ENCODE peak calls at places on chromosomes 1 and 21, in five cellular contexts. A, X, T, C and Z are unnamed samples.

GRCh38 chr1:167175901-167176300 is 44.8 kb upstream of the POU2F1 start:
- DNase-seq in A (no peak), X (no peak), T (no peak), C (no peak), Z (no peak)

GRCh38 chr1:54014009-54014629 is 3.9 kb downstream of the LDLRAD1 start:
- DNase-seq in A (no peak), X (no peak), T (no peak), C (no peak), Z (no peak)

GRCh38 chr1:206905295-206906164 is 8.3 kb downstream of the IL24 start:
- DNase-seq in A (no peak), X (no peak), T (no peak), C (no peak), Z (peak; percentile 79)

GRCh38 chr1:26019641-26020315 is 1.8 kb upstream of the EXTL1 start:
- DNase-seq in A (no peak), X (no peak), T (no peak), C (no peak), Z (no peak)

GRCh38 chr1:21022279-21023040 is 154.2 kb downstream of the EIF4G3 start:
- DNase-seq in A (no peak), X (peak; percentile 52), T (no peak), C (peak; percentile 56), Z (peak; percentile 89)

GRCh38 chr21:27033467-27033866 is 66.6 kb upstream of the ADAMTS5 start:
- DNase-seq in A (no peak), X (peak; percentile 24), T (no peak), C (no peak), Z (no peak)

GRCh38 chr1:57258616-57259330 is 165.1 kb downstream of the DAB1 start:
- DNase-seq in A (no peak), X (no peak), T (no peak), C (no peak), Z (no peak)

GRCh38 chr21:23401278-23401677 is 2206.0 kb downstream of the MRPL39 start:
- DNase-seq in A (no peak), X (peak; percentile 24), T (no peak), C (no peak), Z (peak; percentile 45)

GRCh38 chr1:47179988-47180563 is 9.8 kb downstream of the PDZK1IP1 start:
- DNase-seq in A (no peak), X (no peak), T (no peak), C (peak; percentile 43), Z (no peak)

GRCh38 chr21:44285547-44285992 is at the start of gene AIRE:
- DNase-seq in A (no peak), X (peak; percentile 10), T (no peak), C (no peak), Z (no peak)

GRCh38 chr21:27206368-27206982 is 239.6 kb upstream of the ADAMTS5 start:
- DNase-seq in A (no peak), X (no peak), T (no peak), C (no peak), Z (no peak)

GRCh38 chr1:201845331-201846083 is 16.6 kb downstream of the IPO9 start:
- DNase-seq in A (no peak), X (no peak), T (no peak), C (no peak), Z (no peak)

GRCh38 chr21:35048706-35049617 is at the start of gene RUNX1:
- DNase-seq in A (no peak), X (no peak), T (peak; percentile 56), C (peak; percentile 52), Z (no peak)

GRCh38 chr1:206771353-206771722 is 765 bp downstream of the IL19 start:
- DNase-seq in A (no peak), X (no peak), T (no peak), C (no peak), Z (no peak)

GRCh38 chr21:35375115-35375514 is 326.0 kb upstream of the RUNX1 start:
- DNase-seq in A (no peak), X (no peak), T (no peak), C (no peak), Z (no peak)

GRCh38 chr1:211829343-211830054 is 1.1 kb downstream of the LPGAT1 start:
- DNase-seq in A (peak; percentile 33), X (peak; percentile 53), T (no peak), C (no peak), Z (peak; percentile 12)

GRCh38 chr1:151171190-151171589 is 4.6 kb downstream of the TMOD4 start:
- DNase-seq in A (no peak), X (no peak), T (no peak), C (no peak), Z (no peak)

GRCh38 chr21:15199414-15199813 is 134.6 kb upstream of the NRIP1 start:
- DNase-seq in A (no peak), X (peak; percentile 60), T (no peak), C (no peak), Z (no peak)

GRCh38 chr21:18387994-18388393 is 15.6 kb downstream of the TMPRSS15 start:
- DNase-seq in A (no peak), X (no peak), T (no peak), C (no peak), Z (peak; percentile 12)

GRCh38 chr1:52599236-52599635 is 2.9 kb upstream of the GPX7 start:
- DNase-seq in A (no peak), X (no peak), T (no peak), C (no peak), Z (no peak)

GRCh38 chr1:111334169-111334568 is 43.5 kb downstream of the CHIA start:
- DNase-seq in A (no peak), X (peak; percentile 15), T (peak; percentile 25), C (peak; percentile 53), Z (peak; percentile 28)

GRCh38 chr1:45723248-45723930 is 27.1 kb downstream of the IPP start:
- DNase-seq in A (no peak), X (no peak), T (no peak), C (no peak), Z (no peak)

GRCh38 chr1:59819566-59820438 is 5.1 kb downstream of the HOOK1 start:
- DNase-seq in A (no peak), X (no peak), T (no peak), C (no peak), Z (no peak)

GRCh38 chr1:6423321-6423999 is 1.1 kb upstream of the ESPN start:
- DNase-seq in A (no peak), X (peak; percentile 30), T (peak; percentile 65), C (peak; percentile 83), Z (peak; percentile 60)
- H3K4me3 ChIP-seq in A (no peak overlapping the region), X (no peak overlapping the region), T (peak overlapping the region; percentile 46), C (no peak overlapping the region), Z (no peak overlapping the region)

DNA sequence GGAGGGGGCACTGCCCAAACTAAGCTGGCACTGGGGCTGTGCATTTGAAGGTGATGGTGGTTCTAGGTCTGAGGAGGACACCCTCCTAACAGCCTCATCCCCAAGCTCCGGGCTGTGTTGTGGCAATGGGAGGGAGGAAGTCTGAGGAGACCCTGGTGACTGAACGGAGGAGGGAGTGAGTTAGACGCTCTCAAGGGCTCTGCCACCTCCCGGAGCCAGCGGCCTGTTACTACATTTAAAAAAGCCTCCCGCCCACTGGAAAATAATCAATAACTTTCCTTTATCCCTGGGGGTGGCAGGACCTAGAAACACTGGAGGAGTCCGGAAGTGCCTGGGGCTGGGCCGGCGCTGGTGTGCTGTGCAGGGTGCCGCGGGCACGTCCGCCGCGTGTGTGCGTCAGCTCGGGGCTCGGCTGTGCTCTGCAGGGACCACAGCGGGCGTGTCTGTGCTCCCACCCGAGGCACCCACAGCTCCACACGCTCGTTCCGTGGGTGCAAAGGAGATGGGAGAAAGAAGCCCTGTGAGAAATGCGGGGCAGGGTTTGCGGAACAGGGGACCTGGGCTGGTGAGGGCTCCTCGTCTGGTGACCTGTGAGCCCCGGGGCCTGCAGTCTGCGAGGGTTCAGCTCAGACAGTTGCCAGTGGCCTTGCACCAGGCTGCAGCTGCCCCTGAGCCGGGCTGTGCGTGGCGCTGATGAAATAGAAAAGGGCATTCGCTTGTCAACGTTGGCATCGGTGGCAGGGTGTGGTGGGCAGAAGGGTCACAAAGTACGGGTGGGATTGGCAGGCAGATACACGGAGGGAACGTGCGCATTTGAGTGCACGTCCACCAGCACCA is 5.3 kb downstream of the SAMD11 start:
- DNase-seq in A (no peak), X (no peak), T (no peak), C (no peak), Z (peak; percentile 55)
- H3K4me1 ChIP-seq in A (peaks cover 14% of the 10 kb centered on the region), X (peaks cover 32% of the 10 kb centered on the region), T (peaks cover 8% of the 10 kb centered on the region), C (peaks cover 50% of the 10 kb centered on the region), Z (peaks cover 41% of the 10 kb centered on the region)

GRCh38 chr1:24321712-24322635 is 2.8 kb downstream of the GRHL3 start:
- DNase-seq in A (peak; percentile 47), X (no peak), T (peak; percentile 37), C (peak; percentile 63), Z (peak; percentile 72)

GRCh38 chr1:24324903-24325302 is 5.7 kb downstream of the GRHL3 start:
- DNase-seq in A (no peak), X (no peak), T (no peak), C (no peak), Z (no peak)

GRCh38 chr1:24323281-24323680 is 4.1 kb downstream of the GRHL3 start:
- DNase-seq in A (no peak), X (no peak), T (no peak), C (no peak), Z (no peak)

GRCh38 chr1:24321150-24321549 is 2.0 kb downstream of the GRHL3 start:
- DNase-seq in A (no peak), X (no peak), T (no peak), C (no peak), Z (no peak)

DNA sequence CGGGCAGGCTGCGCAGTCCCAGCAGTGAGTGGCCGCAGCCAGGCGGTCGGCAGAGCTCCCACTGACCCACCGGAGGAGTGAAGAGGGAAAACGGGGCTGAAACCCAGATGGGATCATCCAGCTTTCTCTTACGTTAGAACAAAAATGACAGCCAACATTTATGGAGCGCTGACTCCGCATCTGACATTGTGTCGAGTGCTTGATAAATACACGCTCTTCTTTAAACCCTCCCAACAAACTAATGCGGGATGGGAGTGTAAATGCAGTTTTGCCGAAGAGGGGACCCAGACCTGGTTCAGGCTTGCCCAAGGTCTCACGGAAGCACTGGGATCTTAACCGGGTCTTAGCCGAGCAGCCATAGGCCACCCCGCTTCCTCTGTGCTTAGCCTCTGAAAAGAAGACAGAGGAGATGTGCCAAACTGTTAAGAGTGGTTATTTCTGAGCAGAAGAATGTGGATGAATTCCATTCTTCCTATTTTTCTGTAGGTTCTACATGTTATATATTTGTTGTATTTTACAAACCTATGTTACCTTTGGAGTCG is 3.5 kb downstream of the GRHL3 start:
- DNase-seq in A (no peak), X (no peak), T (no peak), C (no peak), Z (no peak)
- H3K4me3 ChIP-seq in A (peak overlapping the region; percentile 37), X (no peak overlapping the region), T (peak overlapping the region; percentile 34), C (peak overlapping the region; percentile 59), Z (peak overlapping the region; percentile 38)

GRCh38 chr1:72280131-72280530 is 2.2 kb downstream of the NEGR1 start:
- DNase-seq in A (no peak), X (no peak), T (no peak), C (no peak), Z (no peak)
- H3K4me1 ChIP-seq in A (peaks cover 11% of the 10 kb centered on the region), X (no peaks in the 10 kb centered on the region), T (peaks cover 4% of the 10 kb centered on the region), C (peaks cover 27% of the 10 kb centered on the region), Z (peaks cover 8% of the 10 kb centered on the region)

DNA sequence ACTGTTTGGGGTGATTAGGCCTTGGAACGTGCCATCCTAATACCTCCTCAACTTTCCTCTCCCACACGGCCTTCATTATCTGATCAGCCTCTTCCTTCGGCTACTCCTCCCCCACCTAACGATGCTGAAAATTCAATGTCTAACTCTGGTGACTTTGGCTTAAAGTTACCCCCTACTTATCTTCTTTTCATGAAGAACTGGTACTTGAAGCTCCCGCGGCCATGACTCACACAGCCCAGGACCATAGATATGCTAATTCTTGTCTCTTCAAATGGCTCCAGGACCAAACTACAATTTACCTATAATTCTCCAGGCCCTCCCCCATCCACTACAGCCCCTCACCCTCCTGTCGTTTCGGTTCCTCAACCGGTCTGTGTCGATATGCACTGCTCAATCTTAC is 15.7 kb upstream of the AZIN2 start:
- DNase-seq in A (no peak), X (no peak), T (no peak), C (no peak), Z (no peak)
- H3K4me3 ChIP-seq in A (no peak overlapping the region), X (no peak overlapping the region), T (no peak overlapping the region), C (no peak overlapping the region), Z (no peak overlapping the region)

GRCh38 chr1:204706838-204707509 is 21.4 kb upstream of the LRRN2 start:
- DNase-seq in A (no peak), X (no peak), T (no peak), C (no peak), Z (no peak)
- H3K4me1 ChIP-seq in A (no peaks in the 10 kb centered on the region), X (peaks cover 8% of the 10 kb centered on the region), T (peaks cover 23% of the 10 kb centered on the region), C (peaks cover 7% of the 10 kb centered on the region), Z (no peaks in the 10 kb centered on the region)